ENCODE peak calls at places on chromosome 4, in seven cellular contexts. Z, O, V, E, J, T and A are unnamed samples.
A peak's percentile ranks its signal among the peaks of the same experiment; 100 is the strongest.

GRCh38 chr4:26150948-26151347 is 169.9 kb upstream of the RBPJ start:
- DNase-seq in Z (no peak), O (no peak), V (no peak), E (no peak), J (no peak), T (no peak), A (no peak)

GRCh38 chr4:53365121-53365485 is 758 bp downstream of the SCFD2 start:
- DNase-seq in Z (no peak), O (no peak), V (peak; percentile 29), E (peak; percentile 24), J (no peak), T (no peak), A (no peak)

GRCh38 chr4:125070869-125071268 is 243.9 kb upstream of the FAT4 start:
- DNase-seq in Z (no peak), O (no peak), V (no peak), E (no peak), J (no peak), T (no peak), A (peak; percentile 66)

GRCh38 chr4:121307441-121308327 is 73.1 kb downstream of the QRFPR start:
- DNase-seq in Z (no peak), O (peak; percentile 32), V (peak; percentile 58), E (peak; percentile 56), J (no peak), T (no peak), A (peak; percentile 53)

GRCh38 chr4:147994491-147995385 is 262.9 kb downstream of the ARHGAP10 start:
- DNase-seq in Z (no peak), O (no peak), V (no peak), E (no peak), J (no peak), T (no peak), A (no peak)

GRCh38 chr4:51850294-51850693 is 7.3 kb downstream of the DCUN1D4 start:
- DNase-seq in Z (no peak), O (no peak), V (no peak), E (no peak), J (no peak), T (no peak), A (no peak)

GRCh38 chr4:106273831-106274230 is 42.2 kb downstream of the TBCK start:
- DNase-seq in Z (no peak), O (no peak), V (no peak), E (no peak), J (no peak), T (no peak), A (no peak)

GRCh38 chr4:87092389-87093141 is 127.9 kb downstream of the KLHL8 start:
- DNase-seq in Z (peak; percentile 80), O (peak; percentile 77), V (no peak), E (peak; percentile 31), J (no peak), T (peak; percentile 81), A (no peak)

GRCh38 chr4:2746891-2747695 is 9.0 kb downstream of the TNIP2 start:
- DNase-seq in Z (no peak), O (no peak), V (no peak), E (no peak), J (no peak), T (peak; percentile 33), A (no peak)

DNA sequence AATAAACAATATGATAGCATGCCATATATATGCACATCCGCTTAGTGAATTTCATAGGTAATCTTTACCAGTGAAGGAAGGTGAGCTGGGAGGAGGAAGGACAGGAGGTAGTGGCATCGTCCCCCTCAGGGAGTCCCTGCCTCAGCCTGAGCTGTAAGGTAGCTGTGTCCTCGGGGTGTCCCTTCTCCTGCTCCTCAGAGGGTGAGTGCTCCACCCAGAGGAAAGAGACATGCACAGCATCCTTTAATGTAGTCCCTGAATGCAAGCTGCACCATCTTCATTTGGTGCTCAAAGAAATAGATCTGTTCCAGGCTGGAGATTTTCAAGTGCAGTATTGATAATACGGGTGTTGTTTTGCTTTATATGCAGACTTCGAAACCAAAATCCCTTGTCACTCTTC is 330.4 kb upstream of the SFRP2 start:
- DNase-seq in Z (no peak), O (no peak), V (peak; percentile 43), E (no peak), J (no peak), T (no peak), A (no peak)
- TF ChIP-seq CTCF in Z (no peak), O (no peak), V (peak; percentile 53), E (peak; percentile 6), J (no peak), T (peak; percentile 16), A (no peak)

GRCh38 chr4:1258457-1258856 is 9.5 kb upstream of the CTBP1 start:
- DNase-seq in Z (no peak), O (no peak), V (no peak), E (no peak), J (no peak), T (no peak), A (no peak)
- TF ChIP-seq CTCF in Z (no peak), O (no peak), V (peak; percentile 20), E (no peak), J (peak; percentile 10), T (no peak), A (no peak)

DNA sequence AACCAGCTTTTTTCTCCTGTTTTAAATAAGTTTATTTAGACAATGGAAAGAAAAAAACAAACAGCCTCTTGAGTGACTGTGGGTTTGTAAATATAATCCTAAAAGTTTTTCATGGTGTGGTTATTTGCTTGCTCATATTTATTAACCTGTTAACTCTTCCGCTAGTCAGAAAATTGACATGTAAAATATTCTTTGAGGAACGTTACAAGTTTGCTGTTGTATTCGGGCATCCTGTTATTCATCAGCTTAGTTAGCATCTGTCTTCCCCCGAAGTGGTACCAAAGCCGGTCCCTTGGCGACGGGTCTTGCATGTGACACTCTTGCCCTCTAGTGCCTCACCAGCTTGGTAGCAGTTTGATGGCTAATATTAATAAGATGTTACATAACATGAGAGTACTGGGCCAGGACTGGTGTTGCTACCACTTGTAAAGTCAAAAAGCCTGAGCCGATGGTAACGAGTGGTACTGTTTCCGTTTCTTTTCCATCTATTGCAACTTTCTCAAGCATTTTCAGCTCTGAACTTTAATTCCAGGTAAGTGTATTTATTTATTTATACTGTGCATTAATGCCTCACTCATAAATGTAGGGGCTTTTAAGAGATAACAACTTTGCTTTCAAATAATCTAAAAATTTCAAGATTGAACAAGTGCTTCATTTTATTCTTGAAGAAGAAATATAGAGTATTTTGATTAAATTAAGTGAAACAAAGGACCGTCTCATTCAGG is at the start of gene NDST3:
- DNase-seq in Z (peak; percentile 67), O (peak; percentile 39), V (peak; percentile 74), E (peak; percentile 23), J (peak; percentile 84), T (peak; percentile 58), A (peak; percentile 90)
- TF ChIP-seq CTCF in Z (peak; percentile 42), O (no peak), V (peak; percentile 81), E (peak; percentile 19), J (peak; percentile 73), T (peak; percentile 31), A (peak; percentile 86)

GRCh38 chr4:104532677-104533076 is 38.0 kb upstream of the CXXC4 start:
- DNase-seq in Z (no peak), O (no peak), V (no peak), E (no peak), J (no peak), T (no peak), A (no peak)

DNA sequence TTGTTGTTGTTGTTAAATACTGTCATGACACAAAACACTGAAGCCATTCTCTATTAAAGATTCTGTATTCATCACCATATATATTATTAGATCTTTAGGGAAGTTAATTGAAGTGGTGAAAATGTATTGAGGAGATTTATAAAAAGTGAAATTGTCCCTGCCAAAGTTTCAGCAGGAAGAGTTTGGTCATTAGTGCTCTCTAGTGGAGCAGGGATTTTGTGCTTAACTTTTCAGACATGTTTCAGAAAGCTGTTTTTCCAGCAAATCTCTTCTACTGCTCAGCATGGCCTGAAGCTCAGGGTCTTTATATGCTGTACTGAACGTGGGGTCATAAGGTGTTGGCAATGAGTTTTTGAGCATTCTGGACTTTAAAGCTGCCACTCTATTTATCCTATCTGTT is 36.7 kb upstream of the CXXC4 start:
- DNase-seq in Z (no peak), O (no peak), V (no peak), E (no peak), J (no peak), T (no peak), A (no peak)
- TF ChIP-seq CTCF in Z (peak; percentile 10), O (no peak), V (no peak), E (no peak), J (no peak), T (peak; percentile 19), A (peak; percentile 4)

GRCh38 chr4:39453738-39454137 is 5.0 kb downstream of the RPL9 start:
- DNase-seq in Z (no peak), O (no peak), V (no peak), E (no peak), J (no peak), T (no peak), A (no peak)
- TF ChIP-seq CTCF in Z (no peak), O (no peak), V (no peak), E (no peak), J (no peak), T (no peak), A (no peak)

DNA sequence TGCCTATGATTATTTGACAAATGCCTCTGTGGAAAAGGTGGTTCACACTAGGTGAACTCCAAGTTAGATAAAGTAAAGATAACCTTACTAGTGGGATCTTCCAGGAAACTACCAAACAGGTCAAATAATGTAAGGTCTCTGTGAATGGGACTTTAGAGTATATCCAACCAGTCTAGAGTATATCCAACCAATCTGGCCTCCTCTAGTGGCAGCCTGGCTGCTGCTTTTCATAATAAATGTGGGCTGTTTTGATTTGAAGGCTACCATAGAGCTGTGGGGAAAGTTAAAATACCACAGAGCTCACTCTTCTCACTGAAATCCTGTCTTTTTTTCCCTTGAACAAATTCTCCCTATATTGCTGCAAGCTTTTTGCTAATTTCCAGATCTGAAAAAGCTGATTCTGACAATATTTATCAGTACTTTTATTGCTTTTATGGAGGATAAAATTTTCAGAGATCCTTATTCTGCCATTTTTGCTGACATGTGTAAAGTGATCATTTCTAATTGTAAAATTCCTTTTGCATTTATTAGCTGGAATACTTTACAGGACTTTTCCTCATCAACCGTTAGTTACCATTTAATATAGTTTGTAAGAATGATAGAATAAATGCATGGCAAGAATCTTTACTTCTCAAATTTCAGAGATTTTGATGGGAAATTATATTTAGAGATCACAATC is 111.3 kb downstream of the TET2 start:
- DNase-seq in Z (no peak), O (no peak), V (no peak), E (no peak), J (no peak), T (no peak), A (no peak)
- TF ChIP-seq CTCF in Z (no peak), O (no peak), V (no peak), E (no peak), J (peak; percentile 7), T (no peak), A (no peak)